ENCODE peak calls at places on chromosomes 2 and 18, in five cellular contexts. O is fibroblast of lung, C is MM.1S, G is HCT116, T is endothelial cell of umbilical vein. U is an unnamed sample. For H4K20me1, the result is how much of the 10 kb centered on the place peaks cover.

GRCh38 chr2:107633580-107634147 is 193.0 kb upstream of the RGPD4 start:
- DNase-seq in O (peak), C (no peak), G (no peak), T (no peak), U (no peak)

GRCh38 chr2:22887426-22887825 is 497.6 kb upstream of the KLHL29 start:
- DNase-seq in O (no peak), C (no peak), G (no peak), T (no peak), U (no peak)

GRCh38 chr2:209368924-209369323 is 54.9 kb upstream of the MAP2 start:
- DNase-seq in O (peak), C (peak), G (peak), T (peak), U (no peak)

GRCh38 chr2:96591494-96591893 is 46.6 kb downstream of the KANSL3 start:
- DNase-seq in O (no peak), C (no peak), G (no peak), T (no peak), U (no peak)

GRCh38 chr2:226909131-226909530 is 73.3 kb downstream of the RHBDD1 start:
- DNase-seq in O (no peak), C (peak), G (no peak), T (no peak), U (no peak)

GRCh38 chr2:182144039-182144779 is 158.6 kb downstream of the PPP1R1C start:
- DNase-seq in O (no peak), C (no peak), G (no peak), T (peak), U (no peak)

GRCh38 chr2:9710311-9710710 is 79.5 kb upstream of the YWHAQ start:
- DNase-seq in O (no peak), C (no peak), G (no peak), T (no peak), U (no peak)

GRCh38 chr2:191649519-191649918 is 28.4 kb upstream of the NABP1 start:
- DNase-seq in O (no peak), C (no peak), G (no peak), T (no peak), U (no peak)

GRCh38 chr2:142130111-142131015 is 453 bp downstream of the LRP1B start:
- DNase-seq in O (peak), C (peak), G (peak), T (peak), U (no peak)

GRCh38 chr2:68588589-68588988 is 54.8 kb upstream of the PROKR1 start:
- DNase-seq in O (no peak), C (no peak), G (no peak), T (no peak), U (no peak)

GRCh38 chr2:38835015-38835601 is 40.6 kb downstream of the DHX57 start:
- DNase-seq in O (peak), C (peak), G (peak), T (peak), U (peak)

GRCh38 chr2:122831644-122832043 is 1076.2 kb downstream of the TSN start:
- DNase-seq in O (peak), C (no peak), G (no peak), T (no peak), U (no peak)

GRCh38 chr2:56892381-56892780 is 708.6 kb downstream of the CCDC85A start:
- DNase-seq in O (no peak), C (no peak), G (no peak), T (no peak), U (no peak)

GRCh38 chr2:224778474-224778877 is 62.3 kb upstream of the CCDC195 start:
- DNase-seq in O (peak), C (peak), G (peak), T (peak), U (peak)

GRCh38 chr2:74587664-74588277 is 33.3 kb downstream of the DOK1 start:
- DNase-seq in O (peak), C (peak), G (peak), T (peak), U (peak)

GRCh38 chr2:96888082-96889011 is 18.5 kb upstream of the SEMA4C start:
- DNase-seq in O (no peak), C (no peak), G (no peak), T (no peak), U (no peak)

GRCh38 chr2:72694715-72695496 is 130.9 kb downstream of the EXOC6B start:
- DNase-seq in O (peak), C (no peak), G (no peak), T (peak), U (no peak)

GRCh38 chr2:98476192-98476868 is 31.7 kb downstream of the INPP4A start:
- DNase-seq in O (no peak), C (no peak), G (no peak), T (no peak), U (peak)

GRCh38 chr2:132757676-132758075 is 87.7 kb upstream of the LYPD1 start:
- DNase-seq in O (peak), C (no peak), G (no peak), T (no peak), U (no peak)

GRCh38 chr2:24739355-24740025 is 53.7 kb downstream of the PTRHD1 start:
- DNase-seq in O (no peak), C (no peak), G (no peak), T (no peak), U (no peak)

GRCh38 chr2:120306091-120306490 is 39.8 kb upstream of the INHBB start:
- DNase-seq in O (no peak), C (no peak), G (no peak), T (no peak), U (no peak)

GRCh38 chr2:95307036-95307435 is 9.9 kb downstream of the KCNIP3 start:
- DNase-seq in O (no peak), C (no peak), G (no peak), T (no peak), U (no peak)

GRCh38 chr2:232568161-232568560 is 17.7 kb downstream of the EIF4E2 start:
- DNase-seq in O (peak), C (no peak), G (peak), T (no peak), U (no peak)

GRCh38 chr2:105187531-105187930 is 54.0 kb upstream of the GPR45 start:
- DNase-seq in O (no peak), C (no peak), G (no peak), T (no peak), U (no peak)

GRCh38 chr2:199471443-199472057 is 13.8 kb upstream of the SATB2 start:
- DNase-seq in O (peak), C (peak), G (no peak), T (peak), U (peak)

GRCh38 chr2:17479875-17480274 is 38.4 kb downstream of the RAD51AP2 start:
- DNase-seq in O (peak), C (no peak), G (no peak), T (no peak), U (no peak)

GRCh38 chr2:65374999-65375398 is 57.4 kb downstream of the SPRED2 start:
- DNase-seq in O (no peak), C (no peak), G (no peak), T (no peak), U (no peak)

GRCh38 chr2:24400207-24400907 is 40.0 kb upstream of the ITSN2 start:
- DNase-seq in O (no peak), C (no peak), G (no peak), T (no peak), U (no peak)

GRCh38 chr2:144659731-144660275 is 139.9 kb upstream of the ZEB2 start:
- DNase-seq in O (peak), C (no peak), G (peak), T (no peak), U (no peak)

GRCh38 chr2:107285621-107286303 is 399.8 kb upstream of the ST6GAL2 start:
- DNase-seq in O (no peak), C (no peak), G (no peak), T (no peak), U (no peak)

GRCh38 chr2:96917008-96917575 is 47.2 kb upstream of the SEMA4C start:
- DNase-seq in O (no peak), C (no peak), G (no peak), T (no peak), U (no peak)

GRCh38 chr2:120992791-120993555 is 257.3 kb downstream of the GLI2 start:
- DNase-seq in O (no peak), C (no peak), G (no peak), T (no peak), U (no peak)

GRCh38 chr2:19476347-19476746 is 117.9 kb upstream of the OSR1 start:
- DNase-seq in O (no peak), C (no peak), G (no peak), T (no peak), U (no peak)

GRCh38 chr2:19478441-19478840 is 120.0 kb upstream of the OSR1 start:
- DNase-seq in O (peak), C (no peak), G (no peak), T (no peak), U (no peak)

GRCh38 chr2:19472579-19472978 is 114.2 kb upstream of the OSR1 start:
- DNase-seq in O (no peak), C (no peak), G (no peak), T (no peak), U (no peak)

GRCh38 chr2:19473415-19473814 is 115.0 kb upstream of the OSR1 start:
- DNase-seq in O (no peak), C (no peak), G (no peak), T (no peak), U (no peak)

GRCh38 chr2:19474128-19474527 is 115.7 kb upstream of the OSR1 start:
- DNase-seq in O (peak), C (peak), G (no peak), T (no peak), U (no peak)
- H2AFZ ChIP-seq in O (peak), C (no peak), G (no peak), T (no peak), U (no peak)

DNA sequence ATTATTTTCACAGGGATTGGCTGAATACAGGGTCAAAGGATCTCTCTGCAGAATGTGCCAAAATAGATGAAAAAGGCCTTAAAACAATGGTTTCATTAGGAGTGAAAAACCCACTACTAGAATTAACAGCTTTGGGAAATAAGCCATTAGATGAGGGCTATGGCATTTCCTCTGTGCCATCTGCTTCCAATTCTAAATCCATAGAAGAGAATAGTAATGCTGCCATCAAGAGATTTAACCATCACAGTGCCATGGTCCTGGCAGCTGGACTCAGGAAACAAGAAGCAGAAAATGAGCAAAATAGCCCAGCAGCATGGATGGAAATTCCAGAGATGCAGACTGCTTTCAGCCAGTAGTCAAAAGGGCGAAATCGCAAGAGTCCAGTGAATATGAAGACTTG is 175.3 kb downstream of the MC4R start:
- DNase-seq in O (no peak), C (no peak), G (no peak), T (no peak), U (no peak)
- H3K9ac ChIP-seq in O (no peak), C (no peak), G (no peak), T (no peak), U (no peak)

GRCh38 chr2:201057715-201058248 is 13.7 kb downstream of the HYCC2 start:
- DNase-seq in O (no peak), C (no peak), G (no peak), T (no peak), U (no peak)
- H4K20me1 ChIP-seq in O (under half), C (under half), G (under half), T (under half), U (under half)

DNA sequence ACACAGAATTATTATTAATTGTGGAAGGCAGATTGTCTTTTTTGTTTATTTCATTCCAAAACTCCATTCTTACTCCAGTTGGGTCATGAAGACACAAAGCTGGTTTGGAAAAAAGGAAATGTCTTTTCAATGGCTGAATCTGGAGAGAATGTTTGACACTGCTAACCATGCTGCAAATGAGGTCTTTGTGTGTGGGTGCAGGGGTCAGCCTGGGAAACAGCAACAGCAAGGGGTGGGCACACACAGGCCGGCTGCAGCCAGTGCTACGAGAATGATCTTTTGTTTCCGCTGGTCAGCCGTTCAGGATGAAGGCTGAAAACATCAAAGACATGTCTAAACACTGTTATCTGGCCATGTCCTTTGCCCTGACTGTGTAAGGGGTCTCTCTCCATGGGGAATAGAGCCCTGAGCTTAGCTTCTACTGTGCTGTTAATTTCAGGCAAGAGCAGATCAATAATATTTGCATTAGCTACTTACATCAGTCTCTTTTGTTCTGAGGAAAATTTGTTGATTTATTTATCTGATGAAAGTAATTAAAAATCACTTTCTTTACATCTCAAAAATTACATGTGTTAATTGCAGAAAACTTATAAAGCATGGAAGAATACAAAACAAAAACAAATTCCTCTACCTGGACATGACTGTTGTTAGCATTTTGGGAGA is 33.3 kb upstream of the E2F6 start:
- DNase-seq in O (no peak), C (peak), G (no peak), T (no peak), U (no peak)
- H2AFZ ChIP-seq in O (no peak), C (peak), G (no peak), T (no peak), U (no peak)

DNA sequence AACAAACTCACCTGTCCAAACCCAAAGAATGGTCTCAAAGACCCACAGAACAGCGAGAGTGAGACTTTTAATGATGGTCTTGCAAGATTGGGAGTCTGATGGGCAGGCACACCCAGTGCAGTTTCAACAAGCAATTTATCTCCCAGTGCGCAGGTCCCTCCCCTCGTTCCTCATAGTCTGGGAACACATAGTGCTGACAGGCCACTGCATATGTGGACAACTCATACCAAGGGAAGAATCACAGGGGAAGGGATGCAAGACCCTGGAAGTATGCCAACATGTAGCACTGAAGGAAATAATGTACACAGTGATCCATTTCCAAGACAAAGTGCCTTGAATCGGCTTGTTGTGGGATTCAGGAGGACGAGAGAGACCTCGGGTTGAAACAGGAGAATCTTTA is 25.0 kb upstream of the SERPINB5 start:
- DNase-seq in O (peak), C (no peak), G (no peak), T (peak), U (no peak)
- H3K9ac ChIP-seq in O (no peak), C (no peak), G (no peak), T (no peak), U (no peak)

GRCh38 chr18:46097378-46097852 is 681 bp downstream of the ATP5F1A start:
- DNase-seq in O (peak), C (peak), G (no peak), T (no peak), U (no peak)
- H4K20me1 ChIP-seq in O (under half), C (under half), G (under half), T (under half), U (under half)

GRCh38 chr18:27673861-27674260 is 488.8 kb upstream of the CHST9 start:
- DNase-seq in O (no peak), C (no peak), G (no peak), T (no peak), U (no peak)
- H2AFZ ChIP-seq in O (no peak), C (no peak), G (no peak), T (no peak), U (no peak)

DNA sequence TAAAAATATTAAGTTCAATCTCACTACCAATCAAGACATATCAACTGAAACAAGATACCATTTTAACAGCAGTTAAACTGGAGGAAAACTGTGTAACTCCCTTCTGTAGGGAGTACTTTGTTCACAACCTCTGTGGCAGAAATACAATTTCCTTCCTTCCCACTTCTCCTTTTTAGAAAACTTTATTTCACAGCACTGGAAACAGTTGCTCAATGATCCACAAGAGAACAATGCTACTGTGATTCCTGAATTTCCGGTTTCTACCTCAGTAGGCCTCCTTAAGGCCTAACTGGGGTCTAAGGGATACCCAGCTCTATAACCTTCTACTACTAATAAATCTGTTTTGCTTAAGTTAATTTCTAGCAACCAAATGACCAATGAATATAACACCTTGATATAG is 14.1 kb downstream of the TLK1 start:
- DNase-seq in O (no peak), C (no peak), G (no peak), T (peak), U (no peak)
- H3K9ac ChIP-seq in O (no peak), C (no peak), G (no peak), T (peak), U (no peak)

GRCh38 chr2:235701206-235701605 is 207.4 kb downstream of the AGAP1 start:
- DNase-seq in O (no peak), C (no peak), G (no peak), T (no peak), U (no peak)

GRCh38 chr2:235699576-235699975 is 205.7 kb downstream of the AGAP1 start:
- DNase-seq in O (no peak), C (no peak), G (no peak), T (no peak), U (no peak)

GRCh38 chr2:235698028-235698427 is 204.2 kb downstream of the AGAP1 start:
- DNase-seq in O (peak), C (no peak), G (no peak), T (no peak), U (no peak)

GRCh38 chr2:235697041-235697440 is 203.2 kb downstream of the AGAP1 start:
- DNase-seq in O (no peak), C (no peak), G (no peak), T (no peak), U (no peak)

DNA sequence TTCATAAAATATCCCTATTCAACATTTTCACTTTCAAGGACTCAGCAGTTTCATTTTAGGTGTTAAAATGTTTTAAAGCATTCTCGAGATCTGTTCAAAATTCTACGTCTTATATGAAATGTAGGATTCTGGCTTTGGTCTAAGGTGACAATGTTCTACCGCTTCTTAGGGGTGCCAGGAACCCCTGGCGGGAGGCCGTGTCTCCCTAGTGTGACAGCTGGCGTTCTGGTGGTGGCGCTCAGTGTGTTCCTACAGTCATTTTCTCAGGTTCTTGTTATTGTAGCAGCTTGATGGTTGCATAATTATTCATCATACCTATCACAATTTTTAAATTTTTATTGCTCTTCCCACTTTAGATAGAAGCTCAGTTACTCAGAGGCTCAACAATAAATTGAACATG is 204.7 kb downstream of the AGAP1 start:
- DNase-seq in O (no peak), C (no peak), G (no peak), T (no peak), U (no peak)
- H4K20me1 ChIP-seq in O (under half), C (under half), G (under half), T (under half), U (under half)